ENCODE peak calls at places on chromosomes 6 and 20, in eight cellular contexts. T is testis, E is ovary, M is fibroblast of pulmonary artery, X is adrenal gland, I is lower leg skin, C is GM23338, O is IMR-90. D is an unnamed sample.

GRCh38 chr20:4607287-4607713 is 114.4 kb upstream of the PRND start:
- DNase-seq in T (peak; percentile 70), E (peak; percentile 69), M (peak; percentile 81), X (peak; percentile 30), I (no peak), C (peak; percentile 85), O (peak; percentile 70), D (no peak)

GRCh38 chr6:30782425-30783014 is 38.2 kb upstream of the IER3 start:
- DNase-seq in T (no peak), E (no peak), M (peak; percentile 62), X (no peak), I (no peak), C (no peak), O (peak; percentile 51), D (no peak)

GRCh38 chr6:53956068-53956711 is 155.1 kb upstream of the MLIP start:
- DNase-seq in T (peak; percentile 82), E (peak; percentile 59), M (peak; percentile 68), X (peak; percentile 57), I (peak; percentile 88), C (peak; percentile 87), O (peak; percentile 70), D (no peak)

GRCh38 chr6:163347021-163347446 is 67.5 kb upstream of the QKI start:
- DNase-seq in T (no peak), E (no peak), M (no peak), X (no peak), I (no peak), C (no peak), O (no peak), D (no peak)

GRCh38 chr6:149233056-149233715 is 84.3 kb upstream of the TAB2 start:
- DNase-seq in T (no peak), E (no peak), M (peak; percentile 86), X (no peak), I (no peak), C (no peak), O (peak; percentile 93), D (no peak)

GRCh38 chr20:62387219-62387913 is 463 bp downstream of the RPS21 start:
- DNase-seq in T (no peak), E (no peak), M (no peak), X (no peak), I (no peak), C (no peak), O (no peak), D (no peak)

GRCh38 chr20:13821876-13822275 is 37.0 kb downstream of the NDUFAF5 start:
- DNase-seq in T (no peak), E (no peak), M (no peak), X (no peak), I (no peak), C (no peak), O (no peak), D (no peak)

GRCh38 chr6:11094411-11094851 is 797 bp downstream of the SMIM13 start:
- DNase-seq in T (peak; percentile 72), E (peak; percentile 28), M (peak; percentile 52), X (peak; percentile 62), I (peak; percentile 88), C (peak; percentile 71), O (peak; percentile 45), D (no peak)

GRCh38 chr6:34515473-34516387 is 40.4 kb downstream of the SPDEF start:
- DNase-seq in T (no peak), E (no peak), M (no peak), X (no peak), I (no peak), C (no peak), O (no peak), D (no peak)

GRCh38 chr6:162100091-162100490 is 627.5 kb downstream of the PRKN start:
- DNase-seq in T (no peak), E (no peak), M (peak; percentile 33), X (no peak), I (no peak), C (no peak), O (no peak), D (no peak)

GRCh38 chr6:119511024-119511423 is 161.5 kb upstream of the MAN1A1 start:
- DNase-seq in T (no peak), E (no peak), M (no peak), X (no peak), I (no peak), C (no peak), O (no peak), D (no peak)

GRCh38 chr6:101395345-101395744 is 1.8 kb downstream of the GRIK2 start:
- DNase-seq in T (no peak), E (no peak), M (no peak), X (no peak), I (no peak), C (no peak), O (no peak), D (no peak)

GRCh38 chr6:115901896-115902295 is 158.8 kb downstream of the FRK start:
- DNase-seq in T (no peak), E (no peak), M (no peak), X (no peak), I (no peak), C (no peak), O (no peak), D (no peak)

GRCh38 chr20:60062431-60063336 is 104.5 kb downstream of the CDH26 start:
- DNase-seq in T (peak; percentile 45), E (no peak), M (peak; percentile 17), X (no peak), I (peak; percentile 80), C (no peak), O (peak; percentile 69), D (no peak)

GRCh38 chr6:37208793-37209192 is 38.8 kb downstream of the PIM1 start:
- DNase-seq in T (no peak), E (no peak), M (no peak), X (no peak), I (peak; percentile 29), C (no peak), O (no peak), D (no peak)

GRCh38 chr20:51541189-51542032 is 1.1 kb downstream of the NFATC2 start:
- DNase-seq in T (peak; percentile 91), E (peak; percentile 74), M (peak; percentile 54), X (peak; percentile 67), I (peak; percentile 95), C (peak; percentile 29), O (peak; percentile 22), D (no peak)

GRCh38 chr20:5608104-5608447 is 142.1 kb upstream of the SHLD1 start:
- DNase-seq in T (no peak), E (no peak), M (no peak), X (no peak), I (peak; percentile 37), C (no peak), O (no peak), D (no peak)

GRCh38 chr6:56683882-56684281 is 41.2 kb upstream of the DST start:
- DNase-seq in T (no peak), E (no peak), M (peak; percentile 83), X (peak; percentile 42), I (no peak), C (no peak), O (peak; percentile 93), D (no peak)
- H3K4me3 ChIP-seq in T (no peak overlapping the region), E (no peak overlapping the region), M (no peak overlapping the region), X (no peak overlapping the region), I (no peak overlapping the region), C (no peak overlapping the region), O (no peak overlapping the region), D (no peak overlapping the region)

DNA sequence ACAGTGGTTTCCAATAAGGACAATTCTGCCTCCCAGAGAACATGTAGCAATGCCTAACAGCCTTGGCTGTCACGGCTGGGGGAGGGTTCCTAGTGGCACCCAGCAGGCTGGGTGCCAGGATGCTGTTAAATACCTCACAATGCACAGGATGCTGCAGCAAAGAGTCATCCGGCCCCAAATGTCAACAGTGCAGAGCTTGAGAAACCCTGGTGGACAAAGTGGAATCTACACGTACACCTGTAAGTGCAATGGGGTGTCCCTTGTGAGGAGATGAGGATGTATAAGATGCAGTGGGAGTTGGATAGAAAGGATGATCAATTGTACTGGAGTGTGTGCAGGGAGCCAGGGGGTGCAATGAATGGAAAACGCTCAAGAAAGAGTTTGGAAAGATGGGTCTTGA is 142.4 kb downstream of the FNDC1 start:
- DNase-seq in T (no peak), E (no peak), M (no peak), X (no peak), I (no peak), C (peak; percentile 53), O (no peak), D (no peak)
- TF ChIP-seq CTCF in T (peak; percentile 7), E (no peak), M (no peak), X (no peak), I (no peak), C (no peak), O (no peak), D (no peak)

GRCh38 chr20:48658505-48658904 is 169.3 kb downstream of the PREX1 start:
- DNase-seq in T (no peak), E (no peak), M (no peak), X (no peak), I (no peak), C (no peak), O (no peak), D (no peak)

GRCh38 chr20:48656661-48657211 is 171.1 kb downstream of the PREX1 start:
- DNase-seq in T (no peak), E (no peak), M (no peak), X (no peak), I (no peak), C (peak; percentile 78), O (no peak), D (no peak)

GRCh38 chr20:48658198-48658476 is 169.7 kb downstream of the PREX1 start:
- DNase-seq in T (no peak), E (no peak), M (no peak), X (no peak), I (no peak), C (no peak), O (no peak), D (no peak)

GRCh38 chr20:48657426-48658197 is 170.2 kb downstream of the PREX1 start:
- DNase-seq in T (peak; percentile 85), E (peak; percentile 67), M (peak; percentile 85), X (peak; percentile 67), I (peak; percentile 90), C (peak; percentile 79), O (peak; percentile 69), D (no peak)

GRCh38 chr20:48656120-48656519 is 171.7 kb downstream of the PREX1 start:
- DNase-seq in T (no peak), E (no peak), M (no peak), X (no peak), I (no peak), C (no peak), O (no peak), D (no peak)
- H3K4me3 ChIP-seq in T (no peak overlapping the region), E (no peak overlapping the region), M (no peak overlapping the region), X (no peak overlapping the region), I (no peak overlapping the region), C (no peak overlapping the region), O (no peak overlapping the region), D (no peak overlapping the region)

GRCh38 chr6:46040288-46040687 is 24.6 kb upstream of the CLIC5 start:
- DNase-seq in T (no peak), E (no peak), M (no peak), X (no peak), I (no peak), C (no peak), O (no peak), D (no peak)

GRCh38 chr6:46044876-46045617 is 29.4 kb upstream of the CLIC5 start:
- DNase-seq in T (no peak), E (peak; percentile 27), M (peak; percentile 80), X (peak; percentile 52), I (no peak), C (no peak), O (peak; percentile 74), D (no peak)

GRCh38 chr6:46046558-46047169 is 31.0 kb upstream of the CLIC5 start:
- DNase-seq in T (no peak), E (no peak), M (no peak), X (no peak), I (no peak), C (no peak), O (no peak), D (no peak)

GRCh38 chr6:46039646-46040045 is 24.0 kb upstream of the CLIC5 start:
- DNase-seq in T (no peak), E (no peak), M (no peak), X (no peak), I (no peak), C (no peak), O (no peak), D (no peak)

GRCh38 chr6:46042355-46042999 is 26.8 kb upstream of the CLIC5 start:
- DNase-seq in T (peak; percentile 27), E (no peak), M (peak; percentile 52), X (peak; percentile 24), I (no peak), C (peak; percentile 75), O (peak; percentile 11), D (no peak)
- TF ChIP-seq CTCF in T (peak; percentile 46), E (no peak), M (peak; percentile 51), X (peak; percentile 55), I (no peak), C (peak; percentile 77), O (peak; percentile 28), D (peak; percentile 15)